ENCODE peak calls at places on chromosomes 4 and X, in nine cellular contexts. C is iPS-NIHi11; P is CD8-positive, alpha-beta T cell; H is HT-29; Q is tibial artery; X is ACHN; L is MG63; D is activated naive CD4-positive, alpha-beta T cell treated with Interleukin-2 at 50 U/mL for 16 hours; W is activated CD8-positive, alpha-beta memory T cell treated with anti-CD3 and anti-CD28 coated beads for 1 hour. E is an unnamed sample.

GRCh38 chr4:51843309-51844156 is 580 bp downstream of the DCUN1D4 start:
- DNase-seq in C (peak), P (peak), H (peak), Q (peak), X (peak), L (peak), D (peak), W (peak), E (peak)

GRCh38 chr4:1405636-1406415 is 416 bp downstream of the NKX1-1 start:
- DNase-seq in C (peak), P (no peak), H (no peak), Q (no peak), X (no peak), L (no peak), D (no peak), W (no peak), E (no peak)

GRCh38 chr4:168076989-168077725 is 15.2 kb upstream of the ANXA10 start:
- DNase-seq in C (peak), P (no peak), H (peak), Q (no peak), X (peak), L (peak), D (peak), W (no peak), E (peak)

GRCh38 chr4:10371869-10372471 is 85.3 kb downstream of the ZNF518B start:
- DNase-seq in C (peak), P (no peak), H (no peak), Q (no peak), X (no peak), L (no peak), D (no peak), W (no peak), E (no peak)

GRCh38 chr4:72701987-72702819 is 133.2 kb upstream of the ADAMTS3 start:
- DNase-seq in C (peak), P (no peak), H (peak), Q (peak), X (peak), L (no peak), D (no peak), W (no peak), E (peak)

GRCh38 chr4:25860586-25861421 is 2.0 kb downstream of the SEL1L3 start:
- DNase-seq in C (no peak), P (no peak), H (no peak), Q (no peak), X (no peak), L (no peak), D (peak), W (no peak), E (peak)

GRCh38 chr4:4387531-4388311 is 819 bp downstream of the NSG1 start:
- DNase-seq in C (no peak), P (peak), H (no peak), Q (no peak), X (no peak), L (no peak), D (peak), W (no peak), E (no peak)

GRCh38 chrX:56802921-56803848 is 74.1 kb downstream of the NBDY start:
- DNase-seq in C (no peak), P (peak), H (peak), Q (peak), X (peak), L (peak), D (peak), W (peak), E (peak)

GRCh38 chr4:8110071-8110986 is 48.3 kb downstream of the ABLIM2 start:
- DNase-seq in C (peak), P (no peak), H (peak), Q (no peak), X (no peak), L (no peak), D (no peak), W (no peak), E (no peak)

GRCh38 chr4:40736910-40737309 is 12.8 kb upstream of the NSUN7 start:
- DNase-seq in C (peak), P (no peak), H (peak), Q (no peak), X (peak), L (no peak), D (no peak), W (no peak), E (peak)

GRCh38 chrX:154409222-154409871 is at the start of gene DNASE1L1:
- DNase-seq in C (peak), P (no peak), H (peak), Q (peak), X (peak), L (peak), D (no peak), W (no peak), E (no peak)

GRCh38 chrX:20252392-20253231 is 14.1 kb downstream of the RPS6KA3 start:
- DNase-seq in C (peak), P (peak), H (peak), Q (peak), X (peak), L (peak), D (peak), W (no peak), E (peak)

GRCh38 chr4:37793562-37793961 is 32.9 kb upstream of the PGM2 start:
- DNase-seq in C (no peak), P (peak), H (peak), Q (no peak), X (peak), L (no peak), D (no peak), W (no peak), E (peak)

E was measured in NAMALWA.